ENCODE peak calls at places on chromosomes 3 and 15, in ten cellular contexts. H, N, C, D, O, K, T, B, P and V are unnamed samples.

GRCh38 chr3:48301814-48302194 is 31.7 kb downstream of the SPINK8 start:
- DNase-seq in T (no peak), N (peak; percentile 54), H (no peak), D (no peak), O (no peak), C (no peak), K (no peak), B (no peak), P (no peak), V (no peak)

GRCh38 chr3:120171134-120171863 is 77.1 kb upstream of the GSK3B start:
- DNase-seq in P (no peak), T (no peak), D (no peak), B (no peak), O (no peak), H (no peak), N (no peak), C (no peak), K (peak; percentile 55), V (no peak)

GRCh38 chr3:150249776-150250175 is 158.3 kb upstream of the TSC22D2 start:
- DNase-seq in T (no peak), N (no peak), D (no peak), P (peak; percentile 97), C (no peak), K (no peak), B (no peak), H (no peak), O (no peak), V (no peak)

GRCh38 chr3:184725176-184725575 is 13.3 kb upstream of the MAGEF1 start:
- DNase-seq in O (no peak), K (no peak), D (no peak), H (no peak), B (no peak), N (no peak), P (no peak), C (no peak), T (no peak), V (no peak)

GRCh38 chr3:119514637-119515036 is 16.3 kb downstream of the TIMMDC1 start:
- DNase-seq in C (no peak), T (no peak), B (no peak), D (no peak), N (no peak), K (no peak), P (no peak), O (no peak), H (no peak), V (no peak)

GRCh38 chr3:26596325-26596724 is 26.2 kb upstream of the LRRC3B start:
- DNase-seq in T (no peak), P (no peak), C (no peak), B (no peak), D (no peak), O (no peak), N (no peak), K (no peak), H (no peak), V (no peak)

GRCh38 chr15:70432924-70433500 is 330.3 kb downstream of the UACA start:
- DNase-seq in H (no peak), N (no peak), D (no peak), P (no peak), T (no peak), O (no peak), C (no peak), K (no peak), B (no peak), V (no peak)

GRCh38 chr3:111336511-111336910 is 205.5 kb upstream of the CD96 start:
- DNase-seq in H (no peak), B (no peak), C (no peak), D (no peak), K (no peak), T (no peak), O (no peak), P (no peak), N (no peak), V (no peak)

GRCh38 chr3:62373714-62374333 is 474 bp upstream of the FEZF2 start:
- DNase-seq in T (peak; percentile 58), H (no peak), N (no peak), O (no peak), C (no peak), P (no peak), K (no peak), D (no peak), B (no peak), V (no peak)

GRCh38 chr3:159852821-159853505 is 135.7 kb upstream of the IL12A start:
- DNase-seq in N (peak; percentile 67), K (no peak), T (peak; percentile 84), O (no peak), P (no peak), D (no peak), B (no peak), C (no peak), H (no peak), V (no peak)

GRCh38 chr3:167735233-167736107 is at the start of gene SERPINI1:
- DNase-seq in K (peak; percentile 97), C (peak; percentile 61), T (peak; percentile 96), D (peak; percentile 50), H (peak; percentile 79), N (peak; percentile 95), P (peak; percentile 86), B (peak; percentile 88), O (peak; percentile 66), V (peak; percentile 72)

GRCh38 chr15:77266708-77267387 is 153.1 kb downstream of the PEAK1 start:
- DNase-seq in D (no peak), B (peak; percentile 54), O (no peak), C (no peak), P (no peak), H (no peak), N (no peak), T (peak; percentile 72), K (no peak), V (no peak)

GRCh38 chr15:69093127-69093526 is 67.3 kb upstream of the GLCE start:
- DNase-seq in K (no peak), D (no peak), N (peak; percentile 98), T (peak; percentile 86), O (no peak), H (no peak), C (no peak), B (no peak), P (no peak), V (no peak)

GRCh38 chr3:144229237-144229830 is 257.7 kb downstream of the DIPK2A start:
- DNase-seq in N (no peak), D (no peak), H (no peak), B (no peak), K (peak; percentile 26), C (no peak), O (no peak), T (no peak), P (peak; percentile 86), V (no peak)

GRCh38 chr3:111539351-111540331 is 2.4 kb upstream of the CD96 start:
- DNase-seq in P (peak; percentile 39), K (no peak), C (no peak), N (peak; percentile 14), B (peak; percentile 34), O (peak; percentile 62), H (peak; percentile 32), T (peak; percentile 89), D (peak; percentile 13), V (no peak)

GRCh38 chr15:39429898-39430357 is 151.0 kb upstream of the THBS1 start:
- DNase-seq in B (no peak), C (no peak), D (no peak), P (no peak), K (no peak), N (peak; percentile 3), O (no peak), T (no peak), H (no peak), V (peak; percentile 68)

GRCh38 chr15:85563328-85563727 is 182.9 kb downstream of the AKAP13 start:
- DNase-seq in P (no peak), K (no peak), C (no peak), O (no peak), D (no peak), H (no peak), B (no peak), N (no peak), T (no peak), V (no peak)

GRCh38 chr15:51108933-51109550 is 14.3 kb upstream of the TNFAIP8L3 start:
- DNase-seq in P (no peak), T (no peak), K (no peak), D (no peak), H (no peak), B (no peak), O (no peak), C (no peak), N (no peak), V (peak; percentile 63)

GRCh38 chr15:58423205-58423604 is 8.6 kb upstream of the LIPC start:
- DNase-seq in T (no peak), K (no peak), C (no peak), B (no peak), N (no peak), O (no peak), P (no peak), D (no peak), H (no peak), V (no peak)

GRCh38 chr15:77118787-77119410 is 48.0 kb upstream of the TSPAN3 start:
- DNase-seq in K (peak; percentile 13), P (peak; percentile 71), B (peak; percentile 62), O (peak; percentile 6), N (peak; percentile 31), D (no peak), T (no peak), C (peak; percentile 38), H (no peak), V (peak; percentile 54)

GRCh38 chr3:123611077-123611476 is 26.2 kb upstream of the HACD2 start:
- DNase-seq in O (no peak), B (no peak), D (no peak), H (no peak), N (no peak), T (no peak), K (no peak), C (no peak), P (no peak), V (no peak)

GRCh38 chr15:65246026-65246714 is 34.9 kb upstream of the CILP start:
- DNase-seq in B (no peak), O (no peak), D (no peak), H (no peak), N (no peak), T (no peak), P (no peak), K (no peak), C (no peak), V (no peak)

GRCh38 chr3:65027335-65027734 is 339.5 kb upstream of the ADAMTS9 start:
- DNase-seq in N (no peak), O (no peak), T (no peak), D (no peak), H (no peak), B (no peak), K (no peak), P (no peak), C (no peak), V (no peak)

GRCh38 chr15:45714501-45715488 is 80.0 kb downstream of the SQOR start:
- DNase-seq in K (peak; percentile 36), O (peak; percentile 21), C (peak; percentile 15), H (no peak), D (no peak), T (peak; percentile 91), B (peak; percentile 14), P (peak; percentile 42), N (peak; percentile 20), V (peak; percentile 20)

GRCh38 chr3:32118215-32118614 is 11.8 kb downstream of the GPD1L start:
- DNase-seq in D (no peak), O (no peak), T (no peak), H (no peak), C (no peak), K (no peak), B (no peak), N (no peak), P (no peak), V (no peak)

GRCh38 chr3:150062492-150062891 is 91.8 kb upstream of the PFN2 start:
- DNase-seq in T (no peak), C (no peak), N (no peak), D (no peak), O (no peak), B (no peak), H (no peak), K (no peak), P (peak; percentile 36), V (no peak)

GRCh38 chr15:89822030-89822429 is 7.4 kb upstream of the ANPEP start:
- DNase-seq in K (no peak), C (no peak), B (no peak), T (no peak), D (no peak), H (no peak), N (no peak), O (no peak), P (no peak), V (no peak)

GRCh38 chr3:37904614-37905047 is 43.0 kb downstream of the CTDSPL start:
- DNase-seq in O (no peak), T (no peak), P (no peak), K (no peak), H (no peak), B (no peak), C (no peak), N (no peak), D (no peak), V (no peak)